ENCODE peak calls at places on chromosomes 16 and 17, in eight cellular contexts. N is EL; G is AG20443; E is activated CD4-positive, CD25-positive, alpha-beta regulatory T cell; A is HFF-Myc; T is GM10248; P is right cardiac atrium; B is left cardiac atrium. F is an unnamed sample.

GRCh38 chr16:31535737-31536136 is 8.0 kb downstream of the AHSP start:
- DNase-seq in N (no peak), G (no peak), E (no peak), A (no peak), T (no peak), P (no peak), B (no peak), F (no peak)

GRCh38 chr17:20823890-20824289 is 218.9 kb downstream of the USP22 start:
- DNase-seq in N (no peak), G (no peak), E (no peak), A (no peak), T (no peak), P (no peak), B (no peak), F (no peak)

GRCh38 chr16:86121611-86122010 is 222.6 kb downstream of the IRF8 start:
- DNase-seq in N (no peak), G (no peak), E (no peak), A (no peak), T (no peak), P (no peak), B (no peak), F (no peak)

GRCh38 chr16:31323959-31324629 is 30.9 kb upstream of the ITGAX start:
- DNase-seq in N (no peak), G (no peak), E (no peak), A (no peak), T (no peak), P (no peak), B (no peak), F (no peak)

GRCh38 chr17:35731239-35731931 is at the start of gene RASL10B:
- DNase-seq in N (peak; percentile 64), G (peak; percentile 90), E (peak; percentile 16), A (no peak), T (peak; percentile 53), P (no peak), B (peak; percentile 63), F (no peak)

GRCh38 chr17:40322417-40323315 is 13.7 kb downstream of the RARA start:
- DNase-seq in N (peak; percentile 87), G (peak; percentile 84), E (peak; percentile 64), A (no peak), T (peak; percentile 88), P (peak; percentile 84), B (peak; percentile 86), F (no peak)

GRCh38 chr17:43660816-43661493 is 767 bp downstream of the MEOX1 start:
- DNase-seq in N (no peak), G (no peak), E (no peak), A (no peak), T (no peak), P (no peak), B (no peak), F (no peak)

GRCh38 chr16:13519871-13520270 is 400.1 kb upstream of the ERCC4 start:
- DNase-seq in N (no peak), G (no peak), E (no peak), A (no peak), T (no peak), P (no peak), B (no peak), F (no peak)

GRCh38 chr17:1752425-1752941 is 9.4 kb upstream of the SERPINF1 start:
- DNase-seq in N (no peak), G (peak; percentile 50), E (no peak), A (no peak), T (no peak), P (no peak), B (no peak), F (no peak)

GRCh38 chr16:67939507-67940435 is 3.1 kb upstream of the PSMB10 start:
- DNase-seq in N (no peak), G (no peak), E (no peak), A (no peak), T (no peak), P (no peak), B (no peak), F (no peak)

GRCh38 chr16:35180970-35181369 is 1721.6 kb downstream of the TP53TG3F start:
- DNase-seq in N (no peak), G (no peak), E (no peak), A (no peak), T (no peak), P (no peak), B (no peak), F (no peak)

GRCh38 chr17:34991606-34992005 is 11.3 kb downstream of the LIG3 start:
- DNase-seq in N (no peak), G (no peak), E (no peak), A (no peak), T (no peak), P (no peak), B (no peak), F (no peak)

GRCh38 chr16:30567991-30568638 is 3.4 kb downstream of the ZNF688 start:
- DNase-seq in N (peak; percentile 68), G (peak; percentile 20), E (no peak), A (no peak), T (peak; percentile 62), P (no peak), B (no peak), F (no peak)

GRCh38 chr17:48818361-48818841 is 1.4 kb upstream of the TTLL6 start:
- DNase-seq in N (no peak), G (no peak), E (no peak), A (no peak), T (no peak), P (no peak), B (no peak), F (no peak)

GRCh38 chr16:79093554-79093967 is 507.0 kb downstream of the MAF start:
- DNase-seq in N (no peak), G (no peak), E (no peak), A (no peak), T (no peak), P (peak; percentile 22), B (peak; percentile 38), F (no peak)

GRCh38 chr17:45021607-45022287 is 29.7 kb downstream of the DCAKD start:
- DNase-seq in N (peak; percentile 55), G (peak; percentile 95), E (peak; percentile 42), A (no peak), T (peak; percentile 91), P (peak; percentile 69), B (peak; percentile 76), F (peak; percentile 25)

GRCh38 chr17:70054961-70055360 is 20.1 kb upstream of the KCNJ16 start:
- DNase-seq in N (no peak), G (no peak), E (no peak), A (no peak), T (no peak), P (no peak), B (no peak), F (no peak)

GRCh38 chr17:45320349-45320930 is 3.6 kb upstream of the MAP3K14 start:
- DNase-seq in N (peak; percentile 81), G (no peak), E (no peak), A (no peak), T (no peak), P (no peak), B (no peak), F (no peak)